ENCODE peak calls at places on chromosomes 6 and 20, in four cellular contexts. One of them, this sample, is unnamed.

GRCh38 chr6:3194535-3195376 is 32.7 kb downstream of the TUBB2B start:
- DNase-seq in H1: peak
- DNase-seq in GM12878: no peak
- DNase-seq in K562: peak
- DNase-seq in this sample: no peak

GRCh38 chr6:144140859-144141258 is 9.5 kb upstream of the STX11 start:
- DNase-seq in H1: no peak
- DNase-seq in GM12878: no peak
- DNase-seq in K562: no peak
- DNase-seq in this sample: no peak

GRCh38 chr6:134077301-134077700 is 24.9 kb upstream of the SLC2A12 start:
- DNase-seq in H1: no peak
- DNase-seq in GM12878: no peak
- DNase-seq in K562: peak
- DNase-seq in this sample: no peak

GRCh38 chr6:91566467-91566866 is 979.6 kb upstream of the MAP3K7 start:
- DNase-seq in H1: no peak
- DNase-seq in GM12878: no peak
- DNase-seq in K562: no peak
- DNase-seq in this sample: no peak

GRCh38 chr6:130020106-130020851 is 1.9 kb downstream of the L3MBTL3 start:
- DNase-seq in H1: peak
- DNase-seq in GM12878: no peak
- DNase-seq in K562: peak
- DNase-seq in this sample: no peak

GRCh38 chr6:129575378-129576118 is 134.4 kb downstream of the ARHGAP18 start:
- DNase-seq in H1: no peak
- DNase-seq in GM12878: no peak
- DNase-seq in K562: peak
- DNase-seq in this sample: peak

GRCh38 chr6:116971959-116972358 is 94.9 kb downstream of the RFX6 start:
- DNase-seq in H1: no peak
- DNase-seq in GM12878: no peak
- DNase-seq in K562: peak
- DNase-seq in this sample: peak

GRCh38 chr6:160519603-160520042 is 144.5 kb downstream of the LPA start:
- DNase-seq in H1: no peak
- DNase-seq in GM12878: no peak
- DNase-seq in K562: no peak
- DNase-seq in this sample: no peak

GRCh38 chr6:152566040-152566875 is 70.9 kb downstream of the SYNE1 start:
- DNase-seq in H1: no peak
- DNase-seq in GM12878: no peak
- DNase-seq in K562: no peak
- DNase-seq in this sample: no peak

GRCh38 chr6:143130928-143131327 is 70.2 kb downstream of the AIG1 start:
- DNase-seq in H1: no peak
- DNase-seq in GM12878: no peak
- DNase-seq in K562: no peak
- DNase-seq in this sample: no peak

GRCh38 chr6:136945626-136946235 is 23.6 kb downstream of the SLC35D3 start:
- DNase-seq in H1: no peak
- DNase-seq in GM12878: no peak
- DNase-seq in K562: no peak
- DNase-seq in this sample: no peak

GRCh38 chr6:70651326-70651905 is 16.3 kb upstream of the SMAP1 start:
- DNase-seq in H1: no peak
- DNase-seq in GM12878: no peak
- DNase-seq in K562: no peak
- DNase-seq in this sample: no peak

GRCh38 chr20:38250607-38251006 is 9.9 kb downstream of the KIAA1755 start:
- DNase-seq in H1: no peak
- DNase-seq in GM12878: no peak
- DNase-seq in K562: peak
- DNase-seq in this sample: no peak

GRCh38 chr20:58622671-58623578 is 28.2 kb upstream of the STX16 start:
- DNase-seq in H1: no peak
- DNase-seq in GM12878: no peak
- DNase-seq in K562: peak
- DNase-seq in this sample: no peak

GRCh38 chr6:16546851-16547250 is 214.4 kb downstream of the ATXN1 start:
- DNase-seq in H1: no peak
- DNase-seq in GM12878: no peak
- DNase-seq in K562: no peak
- DNase-seq in this sample: no peak

GRCh38 chr20:19096847-19097246 is 115.6 kb upstream of the SLC24A3 start:
- DNase-seq in H1: no peak
- DNase-seq in GM12878: no peak
- DNase-seq in K562: peak
- DNase-seq in this sample: no peak

GRCh38 chr6:166678426-166678825 is 51.4 kb upstream of the RPS6KA2 start:
- DNase-seq in H1: no peak
- DNase-seq in GM12878: no peak
- DNase-seq in K562: no peak
- DNase-seq in this sample: peak

GRCh38 chr6:166411721-166412151 is 29.0 kb upstream of the MPC1 start:
- DNase-seq in H1: no peak
- DNase-seq in GM12878: no peak
- DNase-seq in K562: no peak
- DNase-seq in this sample: no peak

GRCh38 chr6:101303474-101303873 is 90.0 kb upstream of the GRIK2 start:
- DNase-seq in H1: no peak
- DNase-seq in GM12878: no peak
- DNase-seq in K562: no peak
- DNase-seq in this sample: no peak

GRCh38 chr6:56719310-56719709 is 76.6 kb upstream of the DST start:
- DNase-seq in H1: no peak
- DNase-seq in GM12878: no peak
- DNase-seq in K562: no peak
- DNase-seq in this sample: peak

GRCh38 chr20:52959125-52959524 is 13.0 kb upstream of the TSHZ2 start:
- DNase-seq in H1: no peak
- DNase-seq in GM12878: no peak
- DNase-seq in K562: peak
- DNase-seq in this sample: peak

GRCh38 chr20:33291830-33292355 is 8.9 kb downstream of the BPIFB1 start:
- DNase-seq in H1: peak
- DNase-seq in GM12878: no peak
- DNase-seq in K562: peak
- DNase-seq in this sample: peak

GRCh38 chr6:147285087-147285855 is 81.1 kb downstream of the STXBP5 start:
- DNase-seq in H1: no peak
- DNase-seq in GM12878: no peak
- DNase-seq in K562: peak
- DNase-seq in this sample: peak

GRCh38 chr6:4348462-4349112 is 213.2 kb upstream of the ECI2 start:
- DNase-seq in H1: no peak
- DNase-seq in GM12878: peak
- DNase-seq in K562: no peak
- DNase-seq in this sample: no peak

GRCh38 chr6:71287038-71287437 is 1.6 kb upstream of the OGFRL1 start:
- DNase-seq in H1: no peak
- DNase-seq in GM12878: no peak
- DNase-seq in K562: no peak
- DNase-seq in this sample: no peak

GRCh38 chr6:158688860-158689259 is 39.0 kb downstream of the SYTL3 start:
- DNase-seq in H1: no peak
- DNase-seq in GM12878: no peak
- DNase-seq in K562: no peak
- DNase-seq in this sample: no peak

GRCh38 chr6:106702046-106702445 is 72.7 kb downstream of the QRSL1 start:
- DNase-seq in H1: no peak
- DNase-seq in GM12878: no peak
- DNase-seq in K562: no peak
- DNase-seq in this sample: no peak

GRCh38 chr6:38997128-38997761 is 51.3 kb upstream of the GLP1R start:
- DNase-seq in H1: peak
- DNase-seq in GM12878: no peak
- DNase-seq in K562: peak
- DNase-seq in this sample: peak

GRCh38 chr6:44086931-44087574 is 40.2 kb downstream of the MRPL14 start:
- DNase-seq in H1: no peak
- DNase-seq in GM12878: no peak
- DNase-seq in K562: no peak
- DNase-seq in this sample: no peak

GRCh38 chr6:21902766-21903165 is 309.2 kb downstream of the SOX4 start:
- DNase-seq in H1: no peak
- DNase-seq in GM12878: no peak
- DNase-seq in K562: no peak
- DNase-seq in this sample: no peak

GRCh38 chr20:60512436-60512835 is 554.2 kb downstream of the CDH26 start:
- DNase-seq in H1: no peak
- DNase-seq in GM12878: no peak
- DNase-seq in K562: no peak
- DNase-seq in this sample: peak

GRCh38 chr20:50304501-50304856 is 113.8 kb downstream of the CEBPB start:
- DNase-seq in H1: no peak
- DNase-seq in GM12878: no peak
- DNase-seq in K562: no peak
- DNase-seq in this sample: no peak

GRCh38 chr6:141641406-141641805 is 491.3 kb upstream of the GJE1 start:
- DNase-seq in H1: no peak
- DNase-seq in GM12878: no peak
- DNase-seq in K562: no peak
- DNase-seq in this sample: no peak

GRCh38 chr20:32158943-32159660 is 48.4 kb downstream of the PLAGL2 start:
- DNase-seq in H1: no peak
- DNase-seq in GM12878: no peak
- DNase-seq in K562: no peak
- DNase-seq in this sample: no peak

GRCh38 chr20:24622856-24623255 is 153.4 kb downstream of the SYNDIG1 start:
- DNase-seq in H1: no peak
- DNase-seq in GM12878: no peak
- DNase-seq in K562: no peak
- DNase-seq in this sample: no peak

GRCh38 chr20:38278150-38278549 is 17.6 kb upstream of the KIAA1755 start:
- DNase-seq in H1: no peak
- DNase-seq in GM12878: no peak
- DNase-seq in K562: no peak
- DNase-seq in this sample: no peak

GRCh38 chr20:50434653-50435396 is 75.4 kb upstream of the PTPN1 start:
- DNase-seq in H1: no peak
- DNase-seq in GM12878: no peak
- DNase-seq in K562: no peak
- DNase-seq in this sample: peak

GRCh38 chr20:57999465-58000111 is 228.9 kb downstream of the ANKRD60 start:
- DNase-seq in H1: peak
- DNase-seq in GM12878: no peak
- DNase-seq in K562: no peak
- DNase-seq in this sample: no peak

DNA sequence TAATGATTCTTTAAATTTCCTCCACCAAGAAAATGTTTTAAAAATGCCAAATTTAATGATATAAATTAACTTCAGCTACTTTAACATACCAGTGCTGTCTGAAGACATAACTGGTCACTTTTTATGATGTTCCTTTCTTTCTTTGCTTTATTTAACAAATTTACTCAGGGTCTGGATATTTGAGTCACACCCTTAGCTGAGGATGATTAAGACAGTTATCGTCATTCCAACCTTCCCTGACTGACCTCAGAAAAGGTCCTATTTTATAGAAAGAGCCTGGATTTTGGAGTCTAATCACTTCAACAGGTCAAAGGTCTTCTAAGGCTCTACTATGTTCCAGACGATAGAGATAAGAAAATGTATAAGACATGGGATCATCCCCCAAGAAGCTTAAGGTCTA is 47.4 kb upstream of the CEP162 start:
- DNase-seq in H1: no peak
- DNase-seq in GM12878: no peak
- DNase-seq in K562: no peak
- DNase-seq in this sample: no peak
- TF ChIP-seq BRCA1 in H1: no peak
- TF ChIP-seq BRCA1 in GM12878: no peak
- TF ChIP-seq BRCA1 in K562: no peak
- TF ChIP-seq BRCA1 in this sample: no peak

GRCh38 chr6:1912731-1913130 is 303.0 kb downstream of the FOXC1 start:
- DNase-seq in H1: no peak
- DNase-seq in GM12878: no peak
- DNase-seq in K562: no peak
- DNase-seq in this sample: no peak

GRCh38 chr6:1916334-1916985 is 306.7 kb downstream of the FOXC1 start:
- DNase-seq in H1: no peak
- DNase-seq in GM12878: no peak
- DNase-seq in K562: no peak
- DNase-seq in this sample: no peak

GRCh38 chr6:1913572-1913971 is 303.9 kb downstream of the FOXC1 start:
- DNase-seq in H1: no peak
- DNase-seq in GM12878: no peak
- DNase-seq in K562: no peak
- DNase-seq in this sample: no peak

GRCh38 chr6:1915226-1915625 is 305.5 kb downstream of the FOXC1 start:
- DNase-seq in H1: no peak
- DNase-seq in GM12878: no peak
- DNase-seq in K562: no peak
- DNase-seq in this sample: no peak

GRCh38 chr6:1917628-1918371 is 308.1 kb downstream of the FOXC1 start:
- DNase-seq in H1: no peak
- DNase-seq in GM12878: no peak
- DNase-seq in K562: no peak
- DNase-seq in this sample: peak
- TF ChIP-seq BRCA1 in H1: no peak
- TF ChIP-seq BRCA1 in GM12878: no peak
- TF ChIP-seq BRCA1 in K562: no peak
- TF ChIP-seq BRCA1 in this sample: no peak

GRCh38 chr6:82113231-82113630 is 134.3 kb downstream of the IBTK start:
- DNase-seq in H1: no peak
- DNase-seq in GM12878: no peak
- DNase-seq in K562: no peak
- DNase-seq in this sample: no peak
- TF ChIP-seq BRCA1 in H1: no peak
- TF ChIP-seq BRCA1 in GM12878: no peak
- TF ChIP-seq BRCA1 in K562: no peak
- TF ChIP-seq BRCA1 in this sample: no peak

GRCh38 chr20:48774696-48775095 is 53.1 kb downstream of the PREX1 start:
- DNase-seq in H1: no peak
- DNase-seq in GM12878: no peak
- DNase-seq in K562: no peak
- DNase-seq in this sample: no peak
- TF ChIP-seq BRCA1 in H1: no peak
- TF ChIP-seq BRCA1 in GM12878: no peak
- TF ChIP-seq BRCA1 in K562: no peak
- TF ChIP-seq BRCA1 in this sample: no peak